ENCODE peak calls at places on chromosomes 6 and 20, in nine cellular contexts. M is activated CD8-positive, alpha-beta memory T cell treated with anti-CD3 and anti-CD28 coated beads, Interleukin-2, amount 10 ng/mL, durations not matched to agents 7 days and 5 days; G is type B pancreatic cell; N is lung microvascular endothelial cell; Q is aorta; T is NCI-H774; F is midbrain; H is amniotic stem cell; Y is upper lobe of right lung. O is an unnamed sample.

GRCh38 chr6:147873826-147874225 is 365.3 kb downstream of the SAMD5 start:
- DNase-seq in Q (no peak), T (no peak), Y (no peak), H (no peak), G (no peak), N (no peak), M (no peak), F (no peak), O (no peak)

GRCh38 chr6:170136541-170137175 is 154.2 kb downstream of the DLL1 start:
- DNase-seq in N (no peak), Q (peak), M (no peak), Y (peak), T (no peak), F (no peak), G (peak), H (no peak), O (no peak)

GRCh38 chr20:59784365-59785117 is 148.9 kb downstream of the SYCP2 start:
- DNase-seq in T (no peak), H (no peak), G (no peak), M (peak), Q (peak), N (no peak), Y (no peak), F (no peak), O (no peak)

GRCh38 chr20:50802289-50802688 is 7.4 kb downstream of the BCAS4 start:
- DNase-seq in T (no peak), Y (no peak), H (no peak), F (no peak), M (no peak), Q (no peak), N (no peak), G (no peak), O (no peak)

GRCh38 chr20:391041-391711 is 10.6 kb downstream of the TRIB3 start:
- DNase-seq in H (no peak), G (no peak), F (no peak), Q (peak), T (no peak), Y (no peak), N (no peak), M (no peak), O (no peak)

GRCh38 chr6:110951986-110952794 is 6.3 kb upstream of the GTF3C6 start:
- DNase-seq in M (no peak), H (peak), F (no peak), Y (no peak), N (peak), G (no peak), T (no peak), Q (no peak), O (no peak)

GRCh38 chr6:160667854-160668481 is 3.9 kb upstream of the LPA start:
- DNase-seq in Y (no peak), T (no peak), G (no peak), N (no peak), H (no peak), M (peak), Q (no peak), F (no peak), O (no peak)

GRCh38 chr6:118377711-118378414 is 170.2 kb upstream of the PLN start:
- DNase-seq in Q (no peak), G (no peak), F (no peak), H (no peak), M (no peak), T (peak), Y (peak), N (no peak), O (peak)

GRCh38 chr20:20395856-20396600 is 28.1 kb downstream of the INSM1 start:
- DNase-seq in Y (no peak), F (no peak), N (no peak), Q (no peak), T (no peak), G (no peak), H (no peak), M (no peak), O (no peak)

GRCh38 chr20:33862709-33863403 is 51.7 kb downstream of the CHMP4B start:
- DNase-seq in T (no peak), M (peak), G (no peak), H (peak), Q (peak), Y (peak), N (peak), F (no peak), O (no peak)

GRCh38 chr6:167565884-167566491 is 241.1 kb downstream of the TTLL2 start:
- DNase-seq in T (no peak), F (no peak), N (peak), Y (no peak), G (peak), Q (no peak), M (no peak), H (no peak), O (no peak)

GRCh38 chr6:20952605-20953004 is 418.3 kb downstream of the CDKAL1 start:
- DNase-seq in N (peak), G (no peak), H (peak), Y (no peak), M (no peak), T (peak), Q (no peak), F (no peak), O (peak)

GRCh38 chr20:22940350-22940749 is 94.8 kb upstream of the SSTR4 start:
- DNase-seq in G (no peak), T (no peak), F (no peak), N (no peak), M (no peak), Y (no peak), H (no peak), Q (no peak), O (no peak)

GRCh38 chr6:110875548-110876169 is 1.1 kb downstream of the AMD1 start:
- DNase-seq in Q (peak), F (peak), G (peak), T (peak), H (no peak), Y (peak), M (peak), N (peak), O (no peak)

GRCh38 chr6:135522975-135523692 is 25.6 kb upstream of the AHI1 start:
- DNase-seq in M (no peak), N (no peak), T (peak), H (no peak), Q (no peak), F (no peak), Y (no peak), G (no peak), O (no peak)

GRCh38 chr20:23515250-23515939 is 24.5 kb downstream of the CST8 start:
- DNase-seq in Q (no peak), Y (no peak), M (no peak), G (no peak), H (peak), T (no peak), F (no peak), N (no peak), O (no peak)

GRCh38 chr20:31713312-31714049 is 9.2 kb downstream of the BCL2L1 start:
- DNase-seq in M (no peak), Q (peak), H (no peak), N (peak), G (no peak), F (no peak), Y (peak), T (no peak), O (no peak)